ENCODE peak calls at places on chromosomes 12 and 14, in five cellular contexts. R, X, H, F and C are unnamed samples.

GRCh38 chr12:96714199-96714598 is 192.9 kb upstream of the NEDD1 start:
- DNase-seq in R (no peak), X (no peak), H (no peak), F (no peak), C (no peak)

GRCh38 chr12:131755305-131756113 is 44.6 kb downstream of the SFSWAP start:
- DNase-seq in R (peak), X (peak), H (peak), F (peak), C (no peak)

GRCh38 chr12:132711169-132711843 is 664 bp downstream of the PGAM5 start:
- DNase-seq in R (peak), X (no peak), H (peak), F (no peak), C (no peak)

GRCh38 chr14:68506645-68507405 is 286.0 kb downstream of the ZFP36L1 start:
- DNase-seq in R (no peak), X (no peak), H (no peak), F (no peak), C (peak)

GRCh38 chr12:109961612-109962011 is 34.6 kb downstream of the GIT2 start:
- DNase-seq in R (no peak), X (no peak), H (no peak), F (no peak), C (no peak)

GRCh38 chr12:50314629-50315312 is 31.5 kb upstream of the LIMA1 start:
- DNase-seq in R (peak), X (no peak), H (peak), F (peak), C (no peak)

GRCh38 chr14:92122351-92122677 is 545 bp downstream of the CPSF2 start:
- DNase-seq in R (no peak), X (no peak), H (peak), F (peak), C (no peak)

GRCh38 chr14:102501751-102502315 is 7.7 kb downstream of the ANKRD9 start:
- DNase-seq in R (no peak), X (no peak), H (peak), F (no peak), C (no peak)

GRCh38 chr14:106209745-106210144 is 683.4 kb downstream of the TMEM121 start:
- DNase-seq in R (no peak), X (no peak), H (no peak), F (no peak), C (no peak)

GRCh38 chr14:59679872-59680271 is 103.3 kb upstream of the CCDC175 start:
- DNase-seq in R (no peak), X (no peak), H (no peak), F (no peak), C (no peak)

GRCh38 chr12:50326636-50327284 is 43.4 kb upstream of the LIMA1 start:
- DNase-seq in R (no peak), X (no peak), H (no peak), F (peak), C (no peak)

GRCh38 chr12:99026332-99027116 is 381.4 kb downstream of the APAF1 start:
- DNase-seq in R (no peak), X (no peak), H (no peak), F (no peak), C (no peak)

GRCh38 chr12:78308701-78309100 is 478.0 kb downstream of the NAV3 start:
- DNase-seq in R (no peak), X (no peak), H (no peak), F (no peak), C (no peak)

GRCh38 chr12:117155278-117156060 is 34.8 kb downstream of the FBXO21 start:
- DNase-seq in R (peak), X (peak), H (peak), F (peak), C (no peak)

GRCh38 chr12:94641283-94641682 is 9.1 kb downstream of the TMCC3 start:
- DNase-seq in R (no peak), X (no peak), H (no peak), F (no peak), C (no peak)

GRCh38 chr12:125070661-125071390 is 5.6 kb downstream of the AACS start:
- DNase-seq in R (no peak), X (no peak), H (no peak), F (no peak), C (no peak)

GRCh38 chr12:121404734-121405133 is 4.8 kb downstream of the RNF34 start:
- DNase-seq in R (peak), X (no peak), H (no peak), F (peak), C (no peak)

GRCh38 chr12:21941522-21942376 is 523 bp upstream of the ABCC9 start:
- DNase-seq in R (peak), X (no peak), H (peak), F (no peak), C (no peak)

GRCh38 chr12:89346741-89347324 is 5.5 kb downstream of the DUSP6 start:
- DNase-seq in R (no peak), X (peak), H (no peak), F (peak), C (no peak)

GRCh38 chr14:103710771-103711392 is 4.4 kb downstream of the XRCC3 start:
- DNase-seq in R (no peak), X (no peak), H (no peak), F (no peak), C (no peak)

GRCh38 chr12:110065540-110065939 is 17.2 kb upstream of the C12orf76 start:
- DNase-seq in R (no peak), X (no peak), H (no peak), F (no peak), C (no peak)

GRCh38 chr12:117311-117710 is 50.7 kb downstream of the IQSEC3 start:
- DNase-seq in R (no peak), X (no peak), H (no peak), F (no peak), C (no peak)

GRCh38 chr12:113416091-113416754 is 6.0 kb upstream of the SDSL start:
- DNase-seq in R (no peak), X (no peak), H (peak), F (no peak), C (no peak)

GRCh38 chr14:49959822-49960408 is 67.0 kb downstream of the ARF6 start:
- DNase-seq in R (no peak), X (no peak), H (no peak), F (no peak), C (peak)

GRCh38 chr14:75793806-75794205 is 132.8 kb downstream of the TTLL5 start:
- DNase-seq in R (no peak), X (no peak), H (no peak), F (no peak), C (no peak)

DNA sequence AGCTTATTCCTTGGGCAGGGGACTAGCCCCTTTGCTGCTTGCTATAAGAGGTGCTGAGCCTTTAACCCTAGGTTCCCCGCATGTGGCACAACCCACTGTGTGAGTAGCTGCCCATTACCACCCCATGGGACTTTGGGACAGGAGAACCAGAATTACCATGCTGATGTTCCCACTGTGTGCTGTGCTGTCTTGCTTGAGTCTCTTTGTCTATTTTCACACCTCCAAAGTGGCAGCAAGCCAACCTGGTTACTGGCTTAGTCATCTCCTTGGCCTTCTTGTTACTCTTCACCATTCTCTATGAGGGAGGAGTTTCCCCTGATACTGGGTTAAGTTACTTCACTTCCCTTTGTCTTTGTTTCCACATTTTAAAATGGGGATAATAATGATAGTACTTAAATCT is 73.4 kb upstream of the ETV6 start:
- DNase-seq in R (no peak), X (no peak), H (no peak), F (no peak), C (peak)
- TF ChIP-seq REST in R (no peak), X (no peak), H (no peak), F (no peak), C (no peak)

GRCh38 chr12:12819752-12820311 is 6.7 kb downstream of the DDX47 start:
- DNase-seq in R (no peak), X (no peak), H (no peak), F (no peak), C (no peak)
- H3K9ac ChIP-seq in R (peak), X (peak), H (peak), F (no peak), C (no peak)

GRCh38 chr14:96145116-96145864 is 59.3 kb upstream of the BDKRB2 start:
- DNase-seq in R (no peak), X (no peak), H (no peak), F (no peak), C (no peak)
- TF ChIP-seq REST in R (no peak), X (no peak), H (no peak), F (no peak), C (no peak)

GRCh38 chr12:10601860-10602259 is 11.5 kb downstream of the MAGOHB start:
- DNase-seq in R (no peak), X (no peak), H (no peak), F (no peak), C (no peak)
- H3K9ac ChIP-seq in R (no peak), X (no peak), H (no peak), F (no peak), C (no peak)

GRCh38 chr12:47273191-47273626 is 193.4 kb upstream of the AMIGO2 start:
- DNase-seq in R (no peak), X (no peak), H (peak), F (no peak), C (no peak)

GRCh38 chr12:47274725-47275124 is 195.0 kb upstream of the AMIGO2 start:
- DNase-seq in R (no peak), X (no peak), H (no peak), F (no peak), C (no peak)

GRCh38 chr12:47271800-47272230 is 192.1 kb upstream of the AMIGO2 start:
- DNase-seq in R (no peak), X (no peak), H (no peak), F (no peak), C (no peak)

GRCh38 chr12:47270782-47271664 is 191.3 kb upstream of the AMIGO2 start:
- DNase-seq in R (no peak), X (peak), H (no peak), F (no peak), C (no peak)

DNA sequence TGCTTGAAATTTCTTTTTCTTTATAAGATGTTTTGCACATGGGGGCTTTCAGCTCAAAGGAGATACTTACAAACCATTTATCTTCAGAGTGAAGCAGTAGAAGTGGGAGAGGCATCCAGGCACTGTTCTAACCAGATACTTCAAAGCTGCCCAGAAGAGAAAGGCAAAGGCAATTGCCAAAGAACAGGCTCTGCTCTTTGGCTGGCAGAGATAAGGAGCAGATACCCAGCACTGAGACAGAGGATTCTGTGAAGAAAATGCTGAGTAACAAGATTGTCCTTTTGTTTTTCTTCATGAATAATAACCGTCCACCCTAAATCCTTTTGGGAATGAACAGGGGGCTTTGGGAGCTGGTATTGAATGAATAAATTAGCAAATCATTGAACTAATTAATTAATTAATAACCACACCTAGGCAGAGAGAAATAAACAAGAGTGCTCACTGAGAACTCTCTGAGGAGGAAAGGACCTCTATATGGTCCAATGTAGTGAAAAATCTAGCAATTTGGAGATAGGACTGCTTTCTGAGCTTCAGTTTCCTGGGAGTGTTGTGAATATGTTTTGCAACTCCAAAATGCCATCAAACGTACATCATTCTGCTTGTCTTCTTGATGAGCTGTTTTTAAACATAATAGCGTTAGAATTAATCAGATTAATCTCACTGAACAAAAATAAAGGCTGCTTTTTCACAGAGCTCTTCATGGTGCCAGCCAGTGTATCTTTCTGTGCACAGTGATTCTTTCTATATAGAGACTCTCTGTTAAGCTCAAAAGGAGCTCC is 192.8 kb upstream of the AMIGO2 start:
- DNase-seq in R (no peak), X (no peak), H (peak), F (no peak), C (no peak)
- TF ChIP-seq REST in R (no peak), X (no peak), H (no peak), F (no peak), C (no peak)

GRCh38 chr12:32272465-32272864 is 126.9 kb upstream of the FGD4 start:
- DNase-seq in R (no peak), X (no peak), H (no peak), F (no peak), C (no peak)
- H3K9ac ChIP-seq in R (no peak), X (no peak), H (no peak), F (no peak), C (peak)

GRCh38 chr12:34393086-34393820 is 371.0 kb downstream of the ALG10 start:
- DNase-seq in R (no peak), X (no peak), H (peak), F (no peak), C (no peak)

GRCh38 chr12:34390846-34391700 is 368.8 kb downstream of the ALG10 start:
- DNase-seq in R (no peak), X (no peak), H (no peak), F (no peak), C (no peak)

GRCh38 chr12:34391771-34392581 is 369.7 kb downstream of the ALG10 start:
- DNase-seq in R (no peak), X (no peak), H (peak), F (no peak), C (no peak)

GRCh38 chr12:34393821-34394150 is 371.5 kb downstream of the ALG10 start:
- DNase-seq in R (peak), X (no peak), H (peak), F (no peak), C (no peak)

GRCh38 chr12:34392741-34393085 is 370.4 kb downstream of the ALG10 start:
- DNase-seq in R (no peak), X (no peak), H (no peak), F (no peak), C (no peak)
- TF ChIP-seq REST in R (no peak), X (no peak), H (no peak), F (no peak), C (no peak)

GRCh38 chr12:69339999-69340398 is 8.2 kb upstream of the LYZ start:
- DNase-seq in R (no peak), X (no peak), H (no peak), F (no peak), C (no peak)
- H3K9ac ChIP-seq in R (no peak), X (no peak), H (no peak), F (no peak), C (no peak)

GRCh38 chr14:23523229-23524016 is 28.1 kb downstream of the ZFHX2 start:
- DNase-seq in R (no peak), X (no peak), H (no peak), F (no peak), C (no peak)
- TF ChIP-seq REST in R (no peak), X (no peak), H (no peak), F (no peak), C (no peak)

GRCh38 chr12:56593909-56594621 is 36.1 kb downstream of the BAZ2A start:
- DNase-seq in R (peak), X (peak), H (peak), F (peak), C (no peak)
- H3K9ac ChIP-seq in R (no peak), X (no peak), H (no peak), F (no peak), C (no peak)